ENCODE peak calls at places on chromosomes 7 and 10, in seven cellular contexts. B is neural progenitor cell, U is psoas muscle, D is ovary, T is HCT116, P is GM23248, Z is body of pancreas. F is an unnamed sample.
A peak's percentile ranks its signal among the peaks of the same experiment; 100 is the strongest.

GRCh38 chr7:91780526-91780925 is 100.0 kb downstream of the MTERF1 start:
- DNase-seq in D (no peak), U (no peak), Z (no peak), B (no peak), P (no peak), T (no peak), F (no peak)

GRCh38 chr10:3902054-3902808 is 117.2 kb upstream of the KLF6 start:
- DNase-seq in T (no peak), B (peak; percentile 5), Z (no peak), P (peak; percentile 69), D (no peak), U (no peak), F (no peak)

GRCh38 chr10:96982149-96982930 is 150.2 kb downstream of the LCOR start:
- DNase-seq in B (no peak), T (no peak), U (no peak), Z (no peak), P (no peak), D (no peak), F (no peak)

GRCh38 chr10:76301950-76302349 is 870.5 kb downstream of the LRMDA start:
- DNase-seq in B (no peak), P (no peak), Z (no peak), D (no peak), U (no peak), T (no peak), F (no peak)

GRCh38 chr10:116771101-116771705 is 28.8 kb upstream of the HSPA12A start:
- DNase-seq in D (peak; percentile 86), U (peak; percentile 79), B (no peak), Z (peak; percentile 33), P (peak; percentile 99), T (no peak), F (peak; percentile 93)

GRCh38 chr10:131001438-131001837 is 310.1 kb downstream of the TCERG1L start:
- DNase-seq in U (no peak), D (no peak), P (no peak), B (no peak), T (no peak), Z (peak; percentile 2), F (no peak)

GRCh38 chr10:125062244-125063208 is 97.8 kb downstream of the CTBP2 start:
- DNase-seq in P (no peak), U (peak; percentile 52), D (no peak), B (no peak), T (no peak), Z (no peak), F (peak; percentile 82)

GRCh38 chr10:7306147-7306546 is 104.7 kb downstream of the SFMBT2 start:
- DNase-seq in T (no peak), P (peak; percentile 57), U (no peak), Z (no peak), B (no peak), D (no peak), F (no peak)

GRCh38 chr10:126059101-126059826 is 162.9 kb downstream of the FANK1 start:
- DNase-seq in D (no peak), Z (no peak), U (no peak), B (no peak), T (no peak), P (peak; percentile 90), F (no peak)

GRCh38 chr10:94626476-94626875 is 57.1 kb upstream of the CYP2C18 start:
- DNase-seq in T (no peak), B (no peak), P (no peak), U (no peak), Z (no peak), D (no peak), F (no peak)

GRCh38 chr10:68106656-68107055 is 2.6 kb upstream of the MYPN start:
- DNase-seq in D (no peak), P (peak; percentile 85), T (no peak), B (no peak), U (no peak), Z (no peak), F (no peak)

GRCh38 chr10:61592581-61592980 is 70.1 kb upstream of the CABCOCO1 start:
- DNase-seq in U (no peak), T (peak; percentile 33), D (no peak), P (peak; percentile 16), Z (no peak), B (peak; percentile 48), F (no peak)

GRCh38 chr7:20219446-20220292 is 2.5 kb upstream of the MACC1 start:
- DNase-seq in Z (peak; percentile 84), B (no peak), T (no peak), P (peak; percentile 71), D (no peak), U (peak; percentile 39), F (peak; percentile 86)

GRCh38 chr10:59965899-59966650 is 59.7 kb upstream of the CCDC6 start:
- DNase-seq in T (no peak), B (no peak), Z (no peak), D (no peak), P (no peak), U (no peak), F (no peak)

GRCh38 chr7:114928060-114928459 is 6.2 kb downstream of the MDFIC start:
- DNase-seq in B (no peak), U (no peak), T (no peak), P (no peak), Z (no peak), D (no peak), F (no peak)

GRCh38 chr7:125409921-125410320 is 480.3 kb upstream of the POT1 start:
- DNase-seq in T (no peak), P (no peak), D (no peak), Z (no peak), U (no peak), B (no peak), F (no peak)

DNA sequence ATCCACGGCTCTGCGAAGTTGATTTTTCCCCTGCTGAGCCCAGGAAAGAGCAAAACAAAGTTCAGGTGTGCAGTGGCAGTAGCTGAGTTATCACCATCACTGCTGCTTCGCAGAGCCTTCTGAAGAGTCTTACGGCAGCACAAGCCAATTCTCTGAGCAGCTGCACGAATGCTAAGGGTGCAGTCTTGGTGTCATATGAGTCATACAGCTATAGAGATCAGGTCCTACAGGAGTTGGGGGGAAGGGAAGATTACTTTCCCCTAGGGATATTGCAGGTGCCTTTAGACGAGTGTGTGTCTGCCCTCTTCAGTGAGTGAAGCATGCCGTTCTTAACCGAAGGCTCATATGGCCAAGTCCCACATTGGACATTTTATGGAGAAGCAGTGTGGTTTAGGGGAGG is 227.8 kb downstream of the CELF2 start:
- DNase-seq in U (no peak), D (no peak), T (no peak), P (no peak), B (no peak), Z (no peak), F (no peak)
- H3K4me3 ChIP-seq in U (no peak overlapping the region), D (no peak overlapping the region), T (no peak overlapping the region), P (no peak overlapping the region), B (no peak overlapping the region), Z (no peak overlapping the region), F (no peak overlapping the region)

GRCh38 chr7:101175664-101176063 is 4.4 kb downstream of the NAT16 start:
- DNase-seq in B (no peak), U (no peak), P (no peak), T (no peak), D (no peak), Z (no peak), F (no peak)

GRCh38 chr7:101177644-101178043 is 2.4 kb downstream of the NAT16 start:
- DNase-seq in B (no peak), T (no peak), Z (no peak), D (no peak), U (no peak), P (no peak), F (no peak)

GRCh38 chr7:101179117-101179779 is 845 bp downstream of the NAT16 start:
- DNase-seq in P (no peak), D (no peak), B (peak; percentile 81), T (no peak), Z (no peak), U (no peak), F (no peak)

GRCh38 chr7:101185258-101185839 is 5.3 kb upstream of the NAT16 start:
- DNase-seq in U (no peak), P (peak; percentile 69), D (no peak), B (no peak), T (no peak), Z (no peak), F (no peak)

DNA sequence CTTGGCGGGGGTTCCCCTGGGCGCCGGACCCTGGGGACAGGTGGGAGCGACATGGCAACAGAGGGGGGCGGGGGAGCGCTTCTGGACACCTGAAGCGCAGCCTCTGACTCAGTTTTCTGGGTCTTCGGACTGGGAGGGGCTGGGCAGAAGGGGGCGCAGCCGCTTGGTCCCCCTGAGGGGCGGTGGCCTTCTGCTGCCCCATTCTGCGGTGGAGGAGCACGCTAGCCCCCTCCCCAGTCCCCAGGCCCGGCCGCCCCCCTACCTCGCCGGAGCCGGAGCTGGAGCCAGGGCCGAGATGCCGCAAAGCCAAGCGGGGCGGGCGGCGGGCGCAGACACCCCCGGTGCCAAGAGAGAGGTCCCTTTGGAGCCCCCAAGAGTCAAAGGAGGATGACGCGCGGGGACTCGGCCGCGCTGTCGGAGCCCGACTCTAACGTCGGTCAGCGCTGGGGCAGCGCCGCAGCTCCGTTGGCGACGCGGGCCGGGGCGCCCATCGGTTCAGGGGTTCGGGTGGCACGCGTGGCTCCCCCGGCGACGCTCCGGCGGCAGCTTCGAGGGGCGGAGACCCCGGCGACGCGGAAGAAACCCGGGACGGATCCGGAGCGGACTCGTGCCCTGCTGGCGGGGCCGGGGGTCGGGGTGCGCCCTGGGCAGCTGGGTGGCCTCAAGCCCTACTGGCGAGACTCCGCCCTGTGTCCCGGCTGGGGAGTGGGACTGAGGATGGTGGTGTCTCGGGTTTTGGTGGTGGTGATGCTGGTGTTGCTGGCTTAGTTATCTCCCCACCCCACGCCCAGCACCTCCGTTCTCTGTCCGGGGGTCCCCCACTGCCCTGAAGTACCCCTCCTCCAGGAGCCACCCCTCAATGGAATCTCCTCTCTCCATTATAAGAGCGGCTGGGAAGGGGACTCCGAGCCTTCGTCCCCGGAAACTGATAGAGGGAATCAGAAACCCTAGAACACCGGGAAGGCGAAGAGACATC is at the start of gene NAT16:
- DNase-seq in Z (no peak), T (no peak), P (no peak), U (no peak), D (no peak), B (peak; percentile 46), F (no peak)
- H3K27ac ChIP-seq in Z (no peak within 1 kb of the TSS), T (no peak within 1 kb of the TSS), P (no peak within 1 kb of the TSS), U (no peak within 1 kb of the TSS), D (no peak within 1 kb of the TSS), B (no peak within 1 kb of the TSS), F (no peak within 1 kb of the TSS)

DNA sequence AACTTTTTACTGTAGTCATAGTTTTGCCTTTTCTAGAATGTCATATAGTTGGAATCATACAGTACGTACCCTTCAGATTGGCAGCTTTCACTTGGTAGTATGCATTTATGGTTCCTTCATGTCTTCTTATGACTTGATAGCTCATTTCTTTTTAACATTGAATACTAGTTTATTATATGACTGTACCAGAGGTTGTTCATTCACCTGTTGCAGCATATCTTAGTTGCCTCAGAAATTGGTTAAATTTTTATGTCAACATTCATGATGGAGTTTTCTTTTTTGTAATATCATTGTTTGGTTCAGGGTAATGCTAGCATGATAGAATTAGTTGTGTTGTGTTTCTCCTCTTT is 94.8 kb upstream of the CDK13 start:
- DNase-seq in P (no peak), Z (no peak), T (no peak), U (no peak), D (no peak), B (no peak), F (no peak)
- H3K4me3 ChIP-seq in P (peak overlapping the region; percentile 59), Z (no peak overlapping the region), T (no peak overlapping the region), U (peak overlapping the region; percentile 63), D (peak overlapping the region; percentile 20), B (no peak overlapping the region), F (peak overlapping the region; percentile 39)

GRCh38 chr10:95664543-95664942 is 8.0 kb upstream of the ALDH18A1 start:
- DNase-seq in D (no peak), Z (no peak), B (no peak), U (no peak), P (no peak), T (no peak), F (no peak)
- H3K27ac ChIP-seq in D (no peak overlapping the region), Z (no peak overlapping the region), B (no peak overlapping the region), U (no peak overlapping the region), P (no peak overlapping the region), T (no peak overlapping the region), F (no peak overlapping the region)

GRCh38 chr10:18204050-18204449 is 63.8 kb downstream of the CACNB2 start:
- DNase-seq in P (no peak), B (no peak), U (no peak), T (no peak), Z (no peak), D (no peak), F (no peak)
- H3K4me3 ChIP-seq in P (no peak overlapping the region), B (no peak overlapping the region), U (no peak overlapping the region), T (no peak overlapping the region), Z (no peak overlapping the region), D (no peak overlapping the region), F (no peak overlapping the region)